ENCODE peak calls at places on chromosomes 6 and 20, in nine cellular contexts. One of them, this sample, is unnamed.

GRCh38 chr6:10194816-10195639 is 219.8 kb downstream of the TFAP2A start:
- DNase-seq in astrocyte of the cerebellum: no peak
- DNase-seq in sigmoid colon: no peak
- DNase-seq in naive B cell: no peak
- DNase-seq in NCI-H2081 treated with DMSO at 0.1 percent for 48 hours: no peak
- DNase-seq in stimulated activated naive B cell treated with anti-CD40 and anti-IgM and Interleukin-4, amounts not matched to agents 10 μg/mL and 1 μg/mL and 100 μg/mL, for 72 hours: no peak
- DNase-seq in kidney tubule cell: no peak
- DNase-seq in adipocyte: no peak
- DNase-seq in GM20000: no peak
- DNase-seq in this sample: no peak

GRCh38 chr6:128889870-128890269 is 6.9 kb downstream of the LAMA2 start:
- DNase-seq in astrocyte of the cerebellum: no peak
- DNase-seq in sigmoid colon: no peak
- DNase-seq in naive B cell: no peak
- DNase-seq in NCI-H2081 treated with DMSO at 0.1 percent for 48 hours: no peak
- DNase-seq in stimulated activated naive B cell treated with anti-CD40 and anti-IgM and Interleukin-4, amounts not matched to agents 10 μg/mL and 1 μg/mL and 100 μg/mL, for 72 hours: no peak
- DNase-seq in kidney tubule cell: no peak
- DNase-seq in adipocyte: no peak
- DNase-seq in GM20000: no peak
- DNase-seq in this sample: no peak

GRCh38 chr20:32969356-32970114 is 34.7 kb downstream of the SUN5 start:
- DNase-seq in astrocyte of the cerebellum: no peak
- DNase-seq in sigmoid colon: peak
- DNase-seq in naive B cell: no peak
- DNase-seq in NCI-H2081 treated with DMSO at 0.1 percent for 48 hours: no peak
- DNase-seq in stimulated activated naive B cell treated with anti-CD40 and anti-IgM and Interleukin-4, amounts not matched to agents 10 μg/mL and 1 μg/mL and 100 μg/mL, for 72 hours: no peak
- DNase-seq in kidney tubule cell: no peak
- DNase-seq in adipocyte: no peak
- DNase-seq in GM20000: no peak
- DNase-seq in this sample: no peak

GRCh38 chr6:37323568-37323967 is 30.2 kb upstream of the RNF8 start:
- DNase-seq in astrocyte of the cerebellum: no peak
- DNase-seq in sigmoid colon: no peak
- DNase-seq in naive B cell: no peak
- DNase-seq in NCI-H2081 treated with DMSO at 0.1 percent for 48 hours: no peak
- DNase-seq in stimulated activated naive B cell treated with anti-CD40 and anti-IgM and Interleukin-4, amounts not matched to agents 10 μg/mL and 1 μg/mL and 100 μg/mL, for 72 hours: no peak
- DNase-seq in kidney tubule cell: no peak
- DNase-seq in adipocyte: peak
- DNase-seq in GM20000: no peak
- DNase-seq in this sample: no peak

GRCh38 chr6:170575250-170575649 is 9.2 kb downstream of the PDCD2 start:
- DNase-seq in astrocyte of the cerebellum: no peak
- DNase-seq in sigmoid colon: no peak
- DNase-seq in naive B cell: no peak
- DNase-seq in NCI-H2081 treated with DMSO at 0.1 percent for 48 hours: no peak
- DNase-seq in stimulated activated naive B cell treated with anti-CD40 and anti-IgM and Interleukin-4, amounts not matched to agents 10 μg/mL and 1 μg/mL and 100 μg/mL, for 72 hours: no peak
- DNase-seq in kidney tubule cell: no peak
- DNase-seq in adipocyte: peak
- DNase-seq in GM20000: no peak
- DNase-seq in this sample: no peak

GRCh38 chr20:43571771-43572170 is 12.9 kb downstream of the SGK2 start:
- DNase-seq in astrocyte of the cerebellum: no peak
- DNase-seq in sigmoid colon: peak
- DNase-seq in naive B cell: no peak
- DNase-seq in NCI-H2081 treated with DMSO at 0.1 percent for 48 hours: no peak
- DNase-seq in stimulated activated naive B cell treated with anti-CD40 and anti-IgM and Interleukin-4, amounts not matched to agents 10 μg/mL and 1 μg/mL and 100 μg/mL, for 72 hours: no peak
- DNase-seq in kidney tubule cell: no peak
- DNase-seq in adipocyte: no peak
- DNase-seq in GM20000: no peak
- DNase-seq in this sample: no peak

GRCh38 chr6:14441371-14441781 is 323.8 kb downstream of the CD83 start:
- DNase-seq in astrocyte of the cerebellum: no peak
- DNase-seq in sigmoid colon: peak
- DNase-seq in naive B cell: no peak
- DNase-seq in NCI-H2081 treated with DMSO at 0.1 percent for 48 hours: peak
- DNase-seq in stimulated activated naive B cell treated with anti-CD40 and anti-IgM and Interleukin-4, amounts not matched to agents 10 μg/mL and 1 μg/mL and 100 μg/mL, for 72 hours: no peak
- DNase-seq in kidney tubule cell: no peak
- DNase-seq in adipocyte: peak
- DNase-seq in GM20000: no peak
- DNase-seq in this sample: no peak

GRCh38 chr20:61997372-61997771 is 68.3 kb downstream of the TAF4 start:
- DNase-seq in astrocyte of the cerebellum: no peak
- DNase-seq in sigmoid colon: no peak
- DNase-seq in naive B cell: no peak
- DNase-seq in NCI-H2081 treated with DMSO at 0.1 percent for 48 hours: no peak
- DNase-seq in stimulated activated naive B cell treated with anti-CD40 and anti-IgM and Interleukin-4, amounts not matched to agents 10 μg/mL and 1 μg/mL and 100 μg/mL, for 72 hours: no peak
- DNase-seq in kidney tubule cell: no peak
- DNase-seq in adipocyte: no peak
- DNase-seq in GM20000: no peak
- DNase-seq in this sample: no peak

GRCh38 chr6:137510923-137511322 is 16.7 kb upstream of the OLIG3 start:
- DNase-seq in astrocyte of the cerebellum: no peak
- DNase-seq in sigmoid colon: no peak
- DNase-seq in naive B cell: no peak
- DNase-seq in NCI-H2081 treated with DMSO at 0.1 percent for 48 hours: no peak
- DNase-seq in stimulated activated naive B cell treated with anti-CD40 and anti-IgM and Interleukin-4, amounts not matched to agents 10 μg/mL and 1 μg/mL and 100 μg/mL, for 72 hours: no peak
- DNase-seq in kidney tubule cell: no peak
- DNase-seq in adipocyte: no peak
- DNase-seq in GM20000: no peak
- DNase-seq in this sample: no peak

This sample was measured in GM12878.